ENCODE peak calls at places on chromosome 15, in eight cellular contexts. D is A549, S is breast epithelium, R is IMR-90, Q is esophagus muscularis mucosa, M is adrenal gland, W is Peyer's patch, C is uterus. G is an unnamed sample.

GRCh38 chr15:41829959-41830646 is 2.2 kb downstream of the JMJD7 start:
- DNase-seq in S (no peak), M (no peak), Q (no peak), W (no peak), D (no peak), C (peak), R (no peak), G (no peak)

GRCh38 chr15:64430000-64430735 is 30.2 kb upstream of the ZNF609 start:
- DNase-seq in D (no peak), M (peak), C (peak), Q (no peak), W (peak), S (no peak), R (peak), G (no peak)

GRCh38 chr15:35450492-35450891 is 95.5 kb downstream of the DPH6 start:
- DNase-seq in D (no peak), R (peak), C (no peak), W (no peak), S (no peak), M (peak), Q (no peak), G (no peak)

GRCh38 chr15:55256281-55257013 is 33.2 kb downstream of the RAB27A start:
- DNase-seq in S (no peak), W (no peak), Q (no peak), D (no peak), M (no peak), R (peak), C (no peak), G (no peak)

GRCh38 chr15:89406756-89407650 is 72.4 kb upstream of the POLG start:
- DNase-seq in C (no peak), S (no peak), R (no peak), D (no peak), M (no peak), Q (no peak), W (no peak), G (no peak)

GRCh38 chr15:66481107-66481856 is 16.3 kb downstream of the SNAPC5 start:
- DNase-seq in S (no peak), D (no peak), M (no peak), C (no peak), R (peak), W (no peak), Q (no peak), G (no peak)

GRCh38 chr15:56963126-56963525 is 44.7 kb downstream of the TCF12 start:
- DNase-seq in C (no peak), S (no peak), R (no peak), Q (no peak), W (no peak), M (no peak), D (no peak), G (no peak)

GRCh38 chr15:97874139-97874538 is 86.4 kb upstream of the ARRDC4 start:
- DNase-seq in W (no peak), D (no peak), S (no peak), R (no peak), C (no peak), M (no peak), Q (no peak), G (no peak)

GRCh38 chr15:90364251-90364650 is 12.2 kb downstream of the ZNF774 start:
- DNase-seq in Q (no peak), R (peak), M (no peak), C (no peak), D (no peak), S (no peak), W (no peak), G (no peak)

DNA sequence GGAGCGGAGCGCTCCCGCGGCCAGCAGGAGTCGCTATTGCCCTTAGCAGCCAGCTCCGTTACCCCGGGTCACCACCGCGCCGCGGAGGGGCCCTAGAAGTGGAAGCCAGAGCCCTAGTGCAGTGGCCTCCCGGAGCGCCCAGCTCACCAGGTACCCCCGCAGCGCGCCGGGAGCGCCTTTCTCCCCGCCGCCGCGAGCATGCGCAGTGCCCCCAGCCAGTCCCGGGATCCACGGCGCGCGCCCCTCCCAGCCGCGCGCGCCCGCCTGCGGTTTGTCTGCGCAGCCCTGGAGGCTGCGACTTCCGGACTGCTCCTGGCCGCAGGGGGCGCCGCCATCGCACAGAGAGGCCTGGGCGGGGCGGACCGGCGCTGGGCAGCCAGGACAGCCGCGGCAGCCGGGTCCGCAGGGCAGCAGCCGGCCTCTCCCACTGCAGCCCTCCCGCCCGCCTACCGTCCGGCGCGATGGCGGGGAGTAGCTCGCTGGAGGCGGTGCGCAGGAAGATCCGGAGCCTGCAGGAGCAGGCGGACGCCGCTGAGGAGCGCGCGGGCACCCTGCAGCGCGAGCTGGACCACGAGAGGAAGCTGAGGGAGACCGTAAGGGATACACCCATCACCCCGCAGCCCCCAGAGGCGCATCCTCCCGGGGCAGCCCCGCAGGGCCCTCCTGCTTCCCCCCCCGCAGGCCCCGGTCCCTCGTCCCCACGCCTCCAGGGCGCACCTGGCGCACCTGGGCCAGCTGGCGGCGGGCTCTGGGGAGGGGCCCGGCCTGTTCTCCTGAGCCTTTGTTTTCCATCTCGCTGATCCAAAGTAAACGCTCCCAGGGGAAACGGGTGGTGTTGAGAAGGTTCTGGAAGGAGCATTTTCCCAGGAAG is 5.8 kb downstream of the TPM1 start:
- DNase-seq in S (peak), C (peak), M (peak), W (peak), R (peak), D (peak), Q (peak), G (peak)
- TF ChIP-seq POLR2A in S (no peak), C (peak), M (peak), W (peak), R (peak), D (peak), Q (peak), G (no peak)

DNA sequence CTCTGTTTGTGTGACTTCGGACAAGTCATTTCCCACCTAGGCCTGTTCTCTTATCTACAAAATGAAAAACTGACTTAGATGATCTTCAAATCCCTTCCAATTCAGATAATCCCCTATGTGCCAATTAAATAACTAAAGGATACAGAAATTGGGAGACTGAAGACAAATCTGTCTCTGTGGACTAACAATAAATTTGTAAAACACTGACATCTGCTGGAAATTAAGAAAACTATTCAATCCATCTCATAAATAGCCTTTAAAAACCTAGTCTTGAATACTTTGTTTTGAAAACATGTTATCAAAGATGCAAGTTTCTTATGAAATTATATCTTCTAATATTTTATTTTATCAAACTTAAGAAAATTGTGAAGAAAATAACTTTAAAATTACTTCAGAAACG is 38.3 kb downstream of the MTHFS start:
- DNase-seq in S (no peak), M (no peak), D (peak), R (no peak), C (no peak), W (no peak), Q (no peak), G (no peak)
- TF ChIP-seq CTCF in S (no peak), M (no peak), D (peak), R (peak), C (no peak), W (no peak), Q (no peak), G (no peak)

GRCh38 chr15:31214158-31214863 is 112.3 kb upstream of the KLF13 start:
- DNase-seq in R (no peak), M (no peak), D (peak), S (no peak), W (peak), Q (no peak), C (no peak), G (peak)
- TF ChIP-seq POLR2A in R (no peak), M (no peak), D (no peak), S (no peak), W (no peak), Q (no peak), C (no peak), G (no peak)

GRCh38 chr15:51312754-51313390 is 25.5 kb downstream of the CYP19A1 start:
- DNase-seq in C (no peak), Q (no peak), R (peak), M (no peak), W (no peak), S (no peak), D (no peak), G (no peak)
- TF ChIP-seq CTCF in C (no peak), Q (no peak), R (no peak), M (no peak), W (no peak), S (no peak), D (no peak), G (no peak)

DNA sequence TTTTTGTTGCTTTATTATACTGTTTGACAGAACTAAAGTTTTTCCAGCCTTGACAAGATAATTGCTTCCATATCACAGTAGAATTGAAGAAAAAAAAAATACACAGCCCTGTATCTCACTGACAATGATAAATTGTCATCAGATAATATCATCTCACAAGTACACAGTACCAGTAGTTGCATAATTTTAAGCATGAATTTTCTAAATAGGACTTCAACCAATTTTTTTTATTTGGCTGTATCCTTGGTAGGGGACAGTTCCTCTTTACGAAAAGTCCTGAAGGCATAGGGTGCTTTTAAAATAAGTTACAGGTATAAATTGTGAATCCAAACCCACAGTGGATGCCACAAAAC is 230.7 kb downstream of the ATP8B4 start:
- DNase-seq in D (no peak), C (no peak), W (no peak), R (no peak), Q (no peak), S (no peak), M (no peak), G (no peak)
- TF ChIP-seq POLR2A in D (no peak), C (no peak), W (no peak), R (no peak), Q (no peak), S (no peak), M (no peak), G (no peak)

GRCh38 chr15:74976159-74976558 is 19.2 kb upstream of the SCAMP5 start:
- DNase-seq in R (no peak), D (no peak), M (no peak), S (no peak), C (no peak), Q (no peak), W (no peak), G (no peak)
- TF ChIP-seq CTCF in R (no peak), D (no peak), M (no peak), S (no peak), C (no peak), Q (no peak), W (no peak), G (no peak)

GRCh38 chr15:84915011-84915958 is 30.8 kb downstream of the SLC28A1 start:
- DNase-seq in D (peak), M (peak), Q (no peak), W (peak), S (peak), C (peak), R (peak), G (peak)
- TF ChIP-seq POLR2A in D (peak), M (peak), Q (no peak), W (no peak), S (no peak), C (peak), R (no peak), G (no peak)

DNA sequence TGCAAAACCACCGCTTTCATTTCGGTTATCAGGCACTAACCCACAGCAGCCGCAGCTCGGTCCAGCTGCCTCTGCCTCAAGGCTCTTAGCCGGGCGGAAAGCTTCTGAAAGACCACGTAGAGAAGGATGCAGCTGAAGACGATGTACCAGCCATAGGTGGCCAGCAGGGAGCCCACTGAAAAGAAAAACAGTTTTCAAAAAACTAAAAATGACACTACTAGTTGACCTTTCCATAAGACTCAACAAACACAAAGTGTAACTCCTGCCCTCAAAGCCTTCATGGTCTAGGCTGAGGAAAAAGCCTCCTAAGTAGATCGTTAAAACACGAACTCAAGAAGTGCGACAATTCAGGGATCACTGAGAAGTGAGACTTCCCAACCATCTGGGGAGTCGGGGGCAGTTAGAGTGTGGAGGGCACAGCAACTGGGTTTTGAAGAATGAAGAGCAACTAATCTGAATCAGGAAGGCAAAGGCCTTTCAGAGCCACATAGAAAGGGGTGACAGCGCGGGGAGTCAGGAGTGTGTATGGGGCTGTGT is 716 bp downstream of the SELENOS start:
- DNase-seq in C (no peak), D (peak), W (no peak), M (peak), Q (no peak), R (peak), S (no peak), G (peak)
- TF ChIP-seq CTCF in C (no peak), D (peak), W (peak), M (peak), Q (no peak), R (peak), S (peak), G (no peak)

GRCh38 chr15:75942464-75942863 is 38.8 kb downstream of the FBXO22 start:
- DNase-seq in W (no peak), D (no peak), Q (no peak), R (no peak), C (no peak), M (no peak), S (no peak), G (no peak)
- TF ChIP-seq POLR2A in W (no peak), D (no peak), Q (no peak), R (no peak), C (no peak), M (no peak), S (no peak), G (no peak)

GRCh38 chr15:75661779-75662140 is 14.0 kb downstream of the SNX33 start:
- DNase-seq in Q (no peak), M (no peak), S (no peak), C (no peak), D (no peak), W (no peak), R (no peak), G (no peak)
- TF ChIP-seq CTCF in Q (no peak), M (no peak), S (no peak), C (no peak), D (no peak), W (no peak), R (no peak), G (no peak)

G was measured in lower leg skin.